ENCODE peak calls at places on chromosomes 12 and 14, in ten cellular contexts. One of them, this sample, is unnamed. For H3K36me3, the result is how much of the 10 kb centered on the place peaks cover.

GRCh38 chr14:60064491-60065072 is 27.1 kb upstream of the PCNX4 start:
- DNase-seq in gastrocnemius medialis: no peak
- DNase-seq in transverse colon: no peak
- DNase-seq in tibial nerve: no peak
- DNase-seq in IMR-90: peak
- DNase-seq in HepG2: peak
- DNase-seq in prostate gland: no peak
- DNase-seq in adrenal gland: no peak
- DNase-seq in Peyer's patch: no peak
- DNase-seq in thyroid gland: no peak
- DNase-seq in this sample: no peak

GRCh38 chr12:49301759-49302158 is 6.8 kb downstream of the PRPH start:
- DNase-seq in Peyer's patch: no peak
- DNase-seq in thyroid gland: no peak
- DNase-seq in adrenal gland: no peak
- DNase-seq in gastrocnemius medialis: no peak
- DNase-seq in prostate gland: no peak
- DNase-seq in tibial nerve: no peak
- DNase-seq in HepG2: no peak
- DNase-seq in transverse colon: no peak
- DNase-seq in IMR-90: no peak
- DNase-seq in this sample: no peak

GRCh38 chr12:95966287-95966870 is 23.2 kb downstream of the AMDHD1 start:
- DNase-seq in HepG2: peak
- DNase-seq in prostate gland: no peak
- DNase-seq in thyroid gland: no peak
- DNase-seq in transverse colon: no peak
- DNase-seq in tibial nerve: no peak
- DNase-seq in adrenal gland: no peak
- DNase-seq in IMR-90: no peak
- DNase-seq in Peyer's patch: no peak
- DNase-seq in gastrocnemius medialis: no peak
- DNase-seq in this sample: no peak

GRCh38 chr12:53345486-53346195 is 9.5 kb upstream of the SP7 start:
- DNase-seq in thyroid gland: peak
- DNase-seq in gastrocnemius medialis: no peak
- DNase-seq in HepG2: no peak
- DNase-seq in prostate gland: no peak
- DNase-seq in adrenal gland: no peak
- DNase-seq in Peyer's patch: no peak
- DNase-seq in tibial nerve: no peak
- DNase-seq in transverse colon: no peak
- DNase-seq in IMR-90: no peak
- DNase-seq in this sample: peak

GRCh38 chr14:21486640-21487087 is 9.7 kb downstream of the TOX4 start:
- DNase-seq in HepG2: no peak
- DNase-seq in gastrocnemius medialis: no peak
- DNase-seq in thyroid gland: no peak
- DNase-seq in transverse colon: no peak
- DNase-seq in IMR-90: peak
- DNase-seq in prostate gland: no peak
- DNase-seq in tibial nerve: no peak
- DNase-seq in Peyer's patch: no peak
- DNase-seq in adrenal gland: no peak
- DNase-seq in this sample: no peak

GRCh38 chr14:77508876-77509275 is 10.3 kb upstream of the ISM2 start:
- DNase-seq in Peyer's patch: no peak
- DNase-seq in IMR-90: no peak
- DNase-seq in HepG2: peak
- DNase-seq in prostate gland: no peak
- DNase-seq in gastrocnemius medialis: no peak
- DNase-seq in tibial nerve: no peak
- DNase-seq in adrenal gland: no peak
- DNase-seq in thyroid gland: no peak
- DNase-seq in transverse colon: no peak
- DNase-seq in this sample: no peak

GRCh38 chr12:53268009-53268636 is at the start of gene ESPL1:
- DNase-seq in IMR-90: peak
- DNase-seq in prostate gland: peak
- DNase-seq in adrenal gland: peak
- DNase-seq in gastrocnemius medialis: peak
- DNase-seq in thyroid gland: peak
- DNase-seq in HepG2: peak
- DNase-seq in tibial nerve: peak
- DNase-seq in Peyer's patch: peak
- DNase-seq in transverse colon: peak
- DNase-seq in this sample: peak

GRCh38 chr12:48817957-48818830 is at the start of gene CACNB3:
- DNase-seq in tibial nerve: peak
- DNase-seq in IMR-90: peak
- DNase-seq in HepG2: no peak
- DNase-seq in gastrocnemius medialis: peak
- DNase-seq in transverse colon: peak
- DNase-seq in thyroid gland: peak
- DNase-seq in prostate gland: peak
- DNase-seq in adrenal gland: peak
- DNase-seq in Peyer's patch: peak
- DNase-seq in this sample: peak

GRCh38 chr14:24332094-24332983 is 2.5 kb downstream of the ADCY4 start:
- DNase-seq in IMR-90: peak
- DNase-seq in prostate gland: peak
- DNase-seq in adrenal gland: peak
- DNase-seq in thyroid gland: peak
- DNase-seq in transverse colon: peak
- DNase-seq in gastrocnemius medialis: peak
- DNase-seq in HepG2: peak
- DNase-seq in tibial nerve: peak
- DNase-seq in Peyer's patch: peak
- DNase-seq in this sample: no peak

GRCh38 chr14:54894995-54895394 is 7.6 kb downstream of the GCH1 start:
- DNase-seq in transverse colon: no peak
- DNase-seq in thyroid gland: no peak
- DNase-seq in adrenal gland: no peak
- DNase-seq in HepG2: no peak
- DNase-seq in Peyer's patch: no peak
- DNase-seq in gastrocnemius medialis: no peak
- DNase-seq in tibial nerve: no peak
- DNase-seq in IMR-90: peak
- DNase-seq in prostate gland: no peak
- DNase-seq in this sample: no peak

GRCh38 chr12:10214131-10214876 is 1.6 kb downstream of the GABARAPL1 start:
- DNase-seq in prostate gland: no peak
- DNase-seq in IMR-90: peak
- DNase-seq in tibial nerve: no peak
- DNase-seq in adrenal gland: no peak
- DNase-seq in thyroid gland: no peak
- DNase-seq in HepG2: no peak
- DNase-seq in gastrocnemius medialis: no peak
- DNase-seq in transverse colon: no peak
- DNase-seq in Peyer's patch: no peak
- DNase-seq in this sample: no peak

GRCh38 chr14:89983375-89983774 is 27.6 kb downstream of the TDP1 start:
- DNase-seq in IMR-90: no peak
- DNase-seq in HepG2: no peak
- DNase-seq in transverse colon: no peak
- DNase-seq in Peyer's patch: no peak
- DNase-seq in gastrocnemius medialis: no peak
- DNase-seq in adrenal gland: no peak
- DNase-seq in tibial nerve: no peak
- DNase-seq in prostate gland: no peak
- DNase-seq in thyroid gland: no peak
- DNase-seq in this sample: no peak

GRCh38 chr14:89990623-89991275 is 35.0 kb downstream of the TDP1 start:
- DNase-seq in gastrocnemius medialis: no peak
- DNase-seq in prostate gland: no peak
- DNase-seq in Peyer's patch: no peak
- DNase-seq in adrenal gland: no peak
- DNase-seq in transverse colon: no peak
- DNase-seq in tibial nerve: no peak
- DNase-seq in thyroid gland: no peak
- DNase-seq in IMR-90: no peak
- DNase-seq in HepG2: no peak
- DNase-seq in this sample: no peak

GRCh38 chr14:89988787-89989186 is 33.1 kb downstream of the TDP1 start:
- DNase-seq in thyroid gland: no peak
- DNase-seq in transverse colon: no peak
- DNase-seq in prostate gland: no peak
- DNase-seq in tibial nerve: no peak
- DNase-seq in HepG2: no peak
- DNase-seq in adrenal gland: no peak
- DNase-seq in gastrocnemius medialis: no peak
- DNase-seq in Peyer's patch: no peak
- DNase-seq in IMR-90: no peak
- DNase-seq in this sample: no peak

GRCh38 chr14:89990218-89990617 is 34.5 kb downstream of the TDP1 start:
- DNase-seq in adrenal gland: no peak
- DNase-seq in Peyer's patch: no peak
- DNase-seq in prostate gland: no peak
- DNase-seq in thyroid gland: no peak
- DNase-seq in HepG2: no peak
- DNase-seq in IMR-90: no peak
- DNase-seq in transverse colon: no peak
- DNase-seq in gastrocnemius medialis: no peak
- DNase-seq in tibial nerve: no peak
- DNase-seq in this sample: no peak

DNA sequence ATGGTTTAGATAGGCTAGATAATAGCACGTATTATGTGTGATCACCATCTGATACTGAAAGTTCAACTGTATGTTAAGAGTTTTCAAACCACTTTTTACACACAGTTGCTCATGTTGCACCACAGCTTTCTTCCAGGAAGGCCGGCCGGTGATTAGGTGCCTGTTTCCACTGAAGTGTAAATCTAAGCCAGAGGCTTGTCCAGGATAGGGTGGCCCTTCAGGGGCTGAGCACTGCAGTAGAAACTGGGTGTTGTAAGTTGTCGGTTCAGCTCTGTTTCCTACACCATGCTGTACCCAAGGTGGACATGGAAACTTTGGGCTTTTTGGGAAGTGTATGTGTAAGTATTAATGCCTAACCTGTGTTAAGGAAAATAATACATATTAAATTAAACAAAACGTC is 30.7 kb downstream of the TDP1 start:
- DNase-seq in adrenal gland: no peak
- DNase-seq in HepG2: no peak
- DNase-seq in thyroid gland: no peak
- DNase-seq in tibial nerve: no peak
- DNase-seq in transverse colon: no peak
- DNase-seq in IMR-90: no peak
- DNase-seq in prostate gland: no peak
- DNase-seq in Peyer's patch: no peak
- DNase-seq in gastrocnemius medialis: no peak
- DNase-seq in this sample: no peak
- H3K36me3 ChIP-seq in adrenal gland: under half
- H3K36me3 ChIP-seq in HepG2: under half
- H3K36me3 ChIP-seq in thyroid gland: under half
- H3K36me3 ChIP-seq in tibial nerve: half or more
- H3K36me3 ChIP-seq in transverse colon: under half
- H3K36me3 ChIP-seq in IMR-90: under half
- H3K36me3 ChIP-seq in prostate gland: under half
- H3K36me3 ChIP-seq in Peyer's patch: under half
- H3K36me3 ChIP-seq in gastrocnemius medialis: under half
- H3K36me3 ChIP-seq in this sample: under half

GRCh38 chr12:16622315-16622714 is 16.4 kb upstream of the LMO3 start:
- DNase-seq in adrenal gland: no peak
- DNase-seq in Peyer's patch: no peak
- DNase-seq in thyroid gland: no peak
- DNase-seq in transverse colon: no peak
- DNase-seq in IMR-90: no peak
- DNase-seq in prostate gland: no peak
- DNase-seq in tibial nerve: no peak
- DNase-seq in gastrocnemius medialis: no peak
- DNase-seq in HepG2: no peak
- DNase-seq in this sample: no peak
- TF ChIP-seq CTCF in adrenal gland: no peak
- TF ChIP-seq CTCF in Peyer's patch: no peak
- TF ChIP-seq CTCF in thyroid gland: no peak
- TF ChIP-seq CTCF in transverse colon: no peak
- TF ChIP-seq CTCF in IMR-90: no peak
- TF ChIP-seq CTCF in prostate gland: no peak
- TF ChIP-seq CTCF in tibial nerve: no peak
- TF ChIP-seq CTCF in gastrocnemius medialis: no peak
- TF ChIP-seq CTCF in HepG2: no peak
- TF ChIP-seq CTCF in this sample: no peak

GRCh38 chr12:4604684-4605193 is 42.7 kb downstream of the DYRK4 start:
- DNase-seq in adrenal gland: peak
- DNase-seq in thyroid gland: peak
- DNase-seq in HepG2: peak
- DNase-seq in IMR-90: peak
- DNase-seq in prostate gland: peak
- DNase-seq in Peyer's patch: peak
- DNase-seq in tibial nerve: peak
- DNase-seq in transverse colon: peak
- DNase-seq in gastrocnemius medialis: peak
- DNase-seq in this sample: peak
- TF ChIP-seq POLR2A in adrenal gland: no peak
- TF ChIP-seq POLR2A in thyroid gland: no peak
- TF ChIP-seq POLR2A in HepG2: peak
- TF ChIP-seq POLR2A in IMR-90: no peak
- TF ChIP-seq POLR2A in prostate gland: no peak
- TF ChIP-seq POLR2A in Peyer's patch: peak
- TF ChIP-seq POLR2A in tibial nerve: no peak
- TF ChIP-seq POLR2A in transverse colon: peak
- TF ChIP-seq POLR2A in gastrocnemius medialis: no peak
- TF ChIP-seq POLR2A in this sample: peak

GRCh38 chr14:61701946-61702345 is 6.6 kb downstream of the HIF1A start:
- DNase-seq in tibial nerve: no peak
- DNase-seq in gastrocnemius medialis: no peak
- DNase-seq in Peyer's patch: no peak
- DNase-seq in prostate gland: no peak
- DNase-seq in transverse colon: no peak
- DNase-seq in adrenal gland: no peak
- DNase-seq in IMR-90: no peak
- DNase-seq in HepG2: no peak
- DNase-seq in thyroid gland: no peak
- DNase-seq in this sample: no peak

GRCh38 chr14:61704554-61704953 is 9.2 kb downstream of the HIF1A start:
- DNase-seq in Peyer's patch: no peak
- DNase-seq in thyroid gland: no peak
- DNase-seq in gastrocnemius medialis: no peak
- DNase-seq in IMR-90: no peak
- DNase-seq in tibial nerve: no peak
- DNase-seq in HepG2: no peak
- DNase-seq in transverse colon: no peak
- DNase-seq in prostate gland: no peak
- DNase-seq in adrenal gland: no peak
- DNase-seq in this sample: no peak

GRCh38 chr14:61703342-61704129 is 8.2 kb downstream of the HIF1A start:
- DNase-seq in thyroid gland: no peak
- DNase-seq in prostate gland: no peak
- DNase-seq in transverse colon: no peak
- DNase-seq in Peyer's patch: no peak
- DNase-seq in tibial nerve: no peak
- DNase-seq in IMR-90: no peak
- DNase-seq in HepG2: no peak
- DNase-seq in gastrocnemius medialis: no peak
- DNase-seq in adrenal gland: no peak
- DNase-seq in this sample: no peak

GRCh38 chr14:61706096-61706690 is 10.9 kb downstream of the HIF1A start:
- DNase-seq in gastrocnemius medialis: no peak
- DNase-seq in transverse colon: no peak
- DNase-seq in tibial nerve: no peak
- DNase-seq in prostate gland: no peak
- DNase-seq in HepG2: no peak
- DNase-seq in IMR-90: no peak
- DNase-seq in adrenal gland: no peak
- DNase-seq in thyroid gland: no peak
- DNase-seq in Peyer's patch: no peak
- DNase-seq in this sample: no peak

GRCh38 chr14:61705017-61705416 is 9.7 kb downstream of the HIF1A start:
- DNase-seq in transverse colon: no peak
- DNase-seq in IMR-90: peak
- DNase-seq in gastrocnemius medialis: no peak
- DNase-seq in Peyer's patch: no peak
- DNase-seq in tibial nerve: no peak
- DNase-seq in HepG2: no peak
- DNase-seq in prostate gland: no peak
- DNase-seq in thyroid gland: no peak
- DNase-seq in adrenal gland: no peak
- DNase-seq in this sample: no peak
- H3K36me3 ChIP-seq in transverse colon: under half
- H3K36me3 ChIP-seq in IMR-90: under half
- H3K36me3 ChIP-seq in gastrocnemius medialis: under half
- H3K36me3 ChIP-seq in Peyer's patch: under half
- H3K36me3 ChIP-seq in tibial nerve: under half
- H3K36me3 ChIP-seq in HepG2: under half
- H3K36me3 ChIP-seq in prostate gland: under half
- H3K36me3 ChIP-seq in thyroid gland: under half
- H3K36me3 ChIP-seq in adrenal gland: under half
- H3K36me3 ChIP-seq in this sample: under half

This sample was measured in heart left ventricle.